ENCODE peak calls at places on chromosomes 5 and 9, in seven cellular contexts. X is adrenal gland, I is breast epithelium, C is sigmoid colon, Y is IMR-90, K is heart left ventricle, Q is ovary. J is an unnamed sample. For H3K36me3, the result is how much of the 10 kb centered on the place peaks cover.

GRCh38 chr9:104992696-104993095 is 64.7 kb upstream of the ABCA1 start:
- DNase-seq in K (no peak), C (no peak), Q (no peak), I (no peak), X (no peak), Y (peak), J (no peak)

GRCh38 chr9:36191290-36191645 is 547 bp downstream of the CLTA start:
- DNase-seq in Q (peak), Y (no peak), X (peak), K (no peak), C (peak), I (no peak), J (no peak)

GRCh38 chr5:59745422-59745863 is 148.1 kb downstream of the PDE4D start:
- DNase-seq in I (no peak), K (peak), C (peak), Y (peak), Q (no peak), X (no peak), J (peak)

GRCh38 chr9:136199391-136200288 is 5.3 kb downstream of the LHX3 start:
- DNase-seq in X (no peak), Y (no peak), I (no peak), K (no peak), C (no peak), Q (no peak), J (no peak)

GRCh38 chr5:159837860-159838259 is 78.4 kb upstream of the ADRA1B start:
- DNase-seq in X (no peak), Q (no peak), I (no peak), C (no peak), Y (no peak), K (no peak), J (no peak)

GRCh38 chr5:147887026-147887627 is 8.6 kb downstream of the SCGB3A2 start:
- DNase-seq in X (no peak), K (no peak), I (no peak), C (no peak), Y (peak), Q (no peak), J (no peak)

GRCh38 chr9:3014164-3014563 is 170.3 kb upstream of the PUM3 start:
- DNase-seq in Y (no peak), K (no peak), C (no peak), X (no peak), I (no peak), Q (no peak), J (no peak)

GRCh38 chr5:166624573-166624972 is 1666.9 kb upstream of the WWC1 start:
- DNase-seq in C (no peak), X (no peak), Y (no peak), K (no peak), I (no peak), Q (no peak), J (no peak)

GRCh38 chr9:15738011-15738410 is 185.2 kb downstream of the CCDC171 start:
- DNase-seq in I (no peak), C (no peak), X (no peak), Q (no peak), Y (no peak), K (no peak), J (no peak)

GRCh38 chr5:27290166-27290565 is 251.8 kb upstream of the CDH9 start:
- DNase-seq in I (no peak), Y (no peak), C (no peak), K (no peak), X (no peak), Q (no peak), J (no peak)

GRCh38 chr5:164688437-164688836 is 1183.0 kb downstream of the MAT2B start:
- DNase-seq in K (no peak), X (no peak), C (no peak), Y (no peak), Q (no peak), I (no peak), J (no peak)

GRCh38 chr5:140869555-140869886 is 764 bp downstream of the PCDHA11 start:
- DNase-seq in X (no peak), C (no peak), Y (no peak), I (no peak), Q (no peak), K (no peak), J (no peak)

GRCh38 chr9:87109851-87110250 is 162.5 kb upstream of the GAS1 start:
- DNase-seq in Q (no peak), X (no peak), Y (peak), I (no peak), C (no peak), K (no peak), J (no peak)

GRCh38 chr9:94112716-94113465 is 28.6 kb downstream of the PTPDC1 start:
- DNase-seq in C (no peak), K (no peak), Q (no peak), Y (no peak), I (no peak), X (no peak), J (no peak)

GRCh38 chr5:154287136-154287535 is 96.6 kb downstream of the GALNT10 start:
- DNase-seq in X (peak), Q (no peak), I (no peak), C (no peak), K (no peak), Y (peak), J (no peak)

GRCh38 chr9:96655198-96655851 is at the start of gene PRXL2C:
- DNase-seq in X (peak), Y (peak), K (peak), C (peak), Q (peak), I (peak), J (peak)

GRCh38 chr5:154793599-154794524 is 38.7 kb downstream of the LARP1 start:
- DNase-seq in C (peak), K (no peak), X (no peak), Q (no peak), I (no peak), Y (peak), J (no peak)

GRCh38 chr9:131418143-131419028 is 24.5 kb downstream of the PRRC2B start:
- DNase-seq in I (peak), C (no peak), K (peak), Y (peak), Q (no peak), X (peak), J (no peak)

GRCh38 chr9:129891519-129891918 is 56.3 kb downstream of the USP20 start:
- DNase-seq in X (no peak), Q (no peak), C (no peak), Y (no peak), K (no peak), I (no peak), J (no peak)

GRCh38 chr9:91951944-91952520 is 2.0 kb upstream of the ROR2 start:
- DNase-seq in I (no peak), K (no peak), Y (peak), X (no peak), C (no peak), Q (no peak), J (no peak)

GRCh38 chr5:1726956-1727355 is 72.7 kb downstream of the MRPL36 start:
- DNase-seq in Q (no peak), C (peak), K (no peak), Y (no peak), X (no peak), I (no peak), J (no peak)

GRCh38 chr5:54148062-54148461 is 162.3 kb downstream of the ARL15 start:
- DNase-seq in K (no peak), Q (no peak), X (no peak), C (no peak), Y (peak), I (no peak), J (no peak)

GRCh38 chr9:136791466-136792276 is 527 bp downstream of the TMEM141 start:
- DNase-seq in Q (peak), X (peak), I (peak), K (peak), Y (no peak), C (no peak), J (peak)

GRCh38 chr9:121735065-121735791 is 83.8 kb downstream of the DAB2IP start:
- DNase-seq in Y (peak), K (no peak), C (no peak), Q (no peak), I (no peak), X (no peak), J (no peak)

GRCh38 chr9:4299006-4299795 is 667 bp downstream of the GLIS3 start:
- DNase-seq in X (peak), Q (peak), I (no peak), C (peak), K (peak), Y (peak), J (peak)

GRCh38 chr9:86350006-86350755 is 4.0 kb downstream of the TUT7 start:
- DNase-seq in K (no peak), X (no peak), I (no peak), C (no peak), Y (no peak), Q (no peak), J (no peak)

GRCh38 chr5:39675676-39676075 is 250.9 kb upstream of the DAB2 start:
- DNase-seq in C (no peak), K (no peak), Y (no peak), I (no peak), X (no peak), Q (no peak), J (no peak)

DNA sequence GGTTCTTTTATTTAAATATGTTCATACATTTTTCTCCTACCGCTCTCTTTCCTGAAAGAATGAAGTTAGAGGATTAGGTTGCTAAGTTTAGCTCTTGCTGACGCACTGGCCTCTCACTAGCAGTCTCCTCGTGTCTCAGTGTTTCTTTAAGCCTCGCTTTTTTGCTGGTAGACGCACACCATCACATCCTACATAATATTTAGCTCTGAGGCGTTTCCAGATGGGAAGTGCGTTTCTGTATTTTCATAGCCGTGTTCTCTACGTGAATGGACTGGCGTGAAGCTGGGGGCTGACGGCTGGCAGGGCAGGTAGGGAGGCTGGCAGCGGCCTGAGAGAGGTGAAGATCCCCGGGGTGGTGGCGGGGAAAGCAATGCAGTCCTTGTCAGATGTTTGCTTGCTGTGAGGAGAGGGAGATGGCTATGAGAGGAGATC is 79.2 kb upstream of the SPRY4 start:
- DNase-seq in Q (no peak), I (no peak), C (no peak), Y (peak), K (no peak), X (no peak), J (no peak)
- TF ChIP-seq POLR2A in Q (no peak), I (no peak), C (no peak), Y (no peak), K (no peak), X (no peak), J (no peak)

DNA sequence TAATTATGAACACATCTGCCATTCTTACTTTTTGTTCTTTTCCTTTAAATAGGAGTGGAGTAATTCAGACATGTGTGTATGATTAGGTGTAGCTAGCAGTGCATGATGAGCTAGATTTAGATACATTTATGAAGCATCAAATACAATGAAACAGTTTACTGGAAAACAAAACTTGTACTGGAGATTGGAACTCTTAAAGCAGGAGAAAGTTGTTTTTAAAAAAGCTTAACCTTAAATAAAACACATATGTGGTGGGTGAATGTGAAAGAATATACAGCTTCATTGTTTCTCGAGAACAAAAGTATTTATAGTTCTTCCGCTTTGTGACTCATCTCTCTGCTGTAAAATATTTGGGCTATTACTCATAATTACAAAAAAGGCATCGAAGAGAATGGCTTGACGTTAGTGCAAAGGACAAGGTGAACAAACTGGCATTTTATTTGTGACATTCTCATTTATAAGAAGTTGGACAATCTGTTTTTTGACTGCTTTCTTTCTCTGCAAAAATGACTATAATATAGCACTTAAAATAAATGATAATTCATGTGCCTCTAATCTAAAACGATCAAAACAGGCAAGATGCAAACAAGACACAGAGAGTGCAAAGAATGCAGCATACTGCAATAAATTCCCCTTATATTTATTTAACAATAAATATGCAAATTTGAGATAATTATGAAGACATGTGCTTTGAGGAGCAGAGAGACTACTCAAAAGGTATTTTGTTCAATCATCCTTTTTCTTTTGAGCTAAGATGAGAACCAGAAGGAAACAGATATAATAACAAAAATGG is 478.8 kb downstream of the CETN3 start:
- DNase-seq in Y (peak), K (no peak), X (no peak), C (no peak), I (no peak), Q (no peak), J (no peak)
- H3K4me3 ChIP-seq in Y (no peak), K (no peak), X (no peak), C (no peak), I (no peak), Q (no peak), J (no peak)

GRCh38 chr5:172114875-172115422 is 73.1 kb downstream of the STK10 start:
- DNase-seq in K (peak), Q (no peak), C (no peak), Y (no peak), X (peak), I (no peak), J (no peak)

GRCh38 chr5:172119921-172120688 is 67.9 kb downstream of the STK10 start:
- DNase-seq in C (no peak), X (no peak), K (no peak), Q (no peak), I (no peak), Y (no peak), J (no peak)

GRCh38 chr5:172115541-172115982 is 72.5 kb downstream of the STK10 start:
- DNase-seq in K (no peak), Q (peak), I (no peak), C (no peak), Y (no peak), X (peak), J (no peak)

GRCh38 chr5:172117977-172118701 is 69.9 kb downstream of the STK10 start:
- DNase-seq in X (peak), I (no peak), C (no peak), Y (no peak), K (peak), Q (no peak), J (no peak)

GRCh38 chr5:172118891-172119290 is 69.1 kb downstream of the STK10 start:
- DNase-seq in I (no peak), Y (no peak), Q (no peak), K (no peak), C (no peak), X (no peak), J (no peak)
- H3K36me3 ChIP-seq in I (under half), Y (under half), Q (under half), K (under half), C (under half), X (under half), J (under half)

GRCh38 chr5:6712582-6713273 is 504 bp upstream of the TENT4A start:
- DNase-seq in K (peak), C (peak), X (peak), Q (peak), I (peak), Y (peak), J (peak)
- TF ChIP-seq POLR2A in K (no peak), C (no peak), X (peak), Q (peak), I (no peak), Y (peak), J (peak)

GRCh38 chr9:133256057-133256461 is 18.9 kb downstream of the ABO start:
- DNase-seq in K (no peak), C (peak), I (no peak), X (no peak), Y (no peak), Q (peak), J (no peak)

GRCh38 chr9:133257398-133258053 is 17.5 kb downstream of the ABO start:
- DNase-seq in X (peak), I (no peak), Q (peak), Y (no peak), K (peak), C (no peak), J (no peak)

GRCh38 chr9:133255371-133255940 is 19.5 kb downstream of the ABO start:
- DNase-seq in C (no peak), X (no peak), Q (peak), I (no peak), Y (no peak), K (no peak), J (no peak)

GRCh38 chr9:133258061-133259015 is 16.7 kb downstream of the ABO start:
- DNase-seq in K (no peak), Y (no peak), X (peak), C (no peak), Q (peak), I (no peak), J (no peak)

GRCh38 chr9:133256686-133257091 is 18.3 kb downstream of the ABO start:
- DNase-seq in X (no peak), I (no peak), K (peak), C (no peak), Q (peak), Y (no peak), J (no peak)
- H3K4me3 ChIP-seq in X (no peak), I (no peak), K (no peak), C (no peak), Q (no peak), Y (no peak), J (no peak)

DNA sequence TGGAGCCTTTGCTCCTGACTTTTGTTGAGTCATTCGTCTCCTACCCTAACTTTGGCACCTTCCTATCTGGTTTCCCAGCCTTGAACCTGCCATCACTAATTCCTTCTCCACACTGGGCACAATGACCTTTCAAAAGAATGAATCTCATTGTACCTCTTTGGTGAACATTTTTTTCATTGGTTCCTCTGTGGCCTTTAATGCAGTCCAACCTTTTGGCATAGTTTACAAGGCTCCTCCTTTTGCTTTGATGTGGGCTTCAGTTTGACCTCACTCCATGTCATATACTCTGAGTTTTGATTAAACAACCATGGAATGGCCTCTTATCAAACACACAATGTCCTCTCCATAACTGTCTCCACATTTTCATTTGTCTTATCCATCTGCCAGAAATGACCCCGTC is 14.5 kb upstream of the ROPN1L start:
- DNase-seq in X (no peak), C (no peak), K (no peak), Y (no peak), Q (no peak), I (no peak), J (no peak)
- H3K36me3 ChIP-seq in X (under half), C (under half), K (under half), Y (under half), Q (under half), I (under half), J (under half)

GRCh38 chr5:40796487-40796889 is 1.7 kb downstream of the PRKAA1 start:
- DNase-seq in X (no peak), I (no peak), C (no peak), Q (no peak), K (no peak), Y (peak), J (no peak)

GRCh38 chr5:40799248-40799647 is 1.1 kb upstream of the PRKAA1 start:
- DNase-seq in Q (no peak), I (no peak), C (no peak), K (no peak), X (no peak), Y (peak), J (no peak)

GRCh38 chr5:40797273-40798011 is 732 bp downstream of the PRKAA1 start:
- DNase-seq in Q (peak), Y (peak), C (peak), I (peak), X (peak), K (peak), J (peak)

GRCh38 chr5:40798856-40799210 is 659 bp upstream of the PRKAA1 start:
- DNase-seq in I (no peak), C (no peak), Y (no peak), X (no peak), K (no peak), Q (no peak), J (no peak)

DNA sequence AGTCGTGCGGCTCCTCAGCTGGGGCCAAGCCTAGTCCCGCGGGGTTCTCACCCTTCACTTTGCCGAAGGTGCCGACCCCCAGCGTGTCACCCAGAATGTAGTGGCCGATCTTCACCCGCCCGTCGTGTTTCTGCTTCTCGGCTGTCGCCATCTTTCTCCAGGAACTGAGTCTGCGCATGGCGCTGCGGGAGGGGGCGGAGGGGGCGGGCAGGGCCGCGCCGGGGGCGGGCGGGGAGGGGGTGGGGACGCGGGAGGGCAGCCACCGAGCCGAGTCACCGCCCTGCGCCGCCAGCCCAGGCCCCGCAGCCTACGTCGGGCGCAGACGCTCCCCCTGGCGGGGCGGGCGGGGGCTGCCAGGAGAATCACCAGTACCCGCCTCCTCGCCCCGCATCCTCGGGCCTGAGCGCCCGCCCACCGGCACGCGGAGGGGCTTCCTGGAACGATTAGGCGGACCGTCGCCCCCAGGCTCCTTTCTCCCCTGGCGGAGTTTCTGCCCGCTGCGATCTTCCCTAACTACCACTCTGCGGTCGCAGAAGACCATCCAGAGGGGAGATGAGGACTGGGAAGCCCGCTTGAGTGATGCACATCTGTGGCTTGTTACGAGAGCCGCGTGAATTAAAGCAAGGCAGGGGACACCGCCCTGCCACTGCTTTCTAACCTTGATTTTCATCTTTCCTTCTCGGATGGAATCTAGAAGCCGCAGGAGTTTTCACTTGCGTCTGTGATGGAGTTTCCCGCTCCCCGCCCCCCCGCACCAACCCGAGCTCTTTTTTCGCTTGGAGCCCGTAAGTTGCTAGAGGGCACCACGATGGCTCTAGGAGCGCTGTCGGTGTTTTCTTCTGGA is at the start of gene PRKAA1:
- DNase-seq in Y (peak), C (peak), X (peak), I (peak), K (peak), Q (peak), J (peak)
- TF ChIP-seq POLR2A in Y (peak), C (peak), X (peak), I (no peak), K (no peak), Q (peak), J (peak)

GRCh38 chr5:10440367-10440990 is 1.2 kb upstream of the ROPN1L start:
- DNase-seq in I (no peak), Y (no peak), Q (no peak), K (no peak), X (no peak), C (no peak), J (no peak)

GRCh38 chr5:10445352-10445751 is 3.7 kb downstream of the ROPN1L start:
- DNase-seq in Y (no peak), I (no peak), C (no peak), X (no peak), Q (no peak), K (no peak), J (no peak)

GRCh38 chr5:10441083-10441991 is at the start of gene ROPN1L:
- DNase-seq in X (peak), C (peak), Y (peak), Q (peak), I (peak), K (peak), J (peak)

GRCh38 chr5:10441992-10442435 is 335 bp downstream of the ROPN1L start:
- DNase-seq in Q (no peak), X (no peak), C (no peak), I (no peak), Y (no peak), K (no peak), J (peak)

GRCh38 chr5:10442581-10442980 is 902 bp downstream of the ROPN1L start:
- DNase-seq in C (no peak), Y (no peak), I (no peak), Q (no peak), X (no peak), K (no peak), J (peak)
- H3K4me3 ChIP-seq in C (no peak), Y (no peak), I (no peak), Q (no peak), X (no peak), K (no peak), J (no peak)

J was measured in uterus.